ENCODE peak calls at places on chromosomes 2 and 18, in nine cellular contexts. One of them, this sample, is unnamed.

GRCh38 chr2:7685342-7686015 is 768.3 kb downstream of the RNF144A start:
- DNase-seq in breast epithelium: no peak
- DNase-seq in brain pericyte: no peak
- DNase-seq in heart left ventricle: no peak
- DNase-seq in iPS-NIHi11: no peak
- DNase-seq in hypothalamus: no peak
- DNase-seq in GM06990: no peak
- DNase-seq in NCI-H526: no peak
- DNase-seq in fibroblast of lung: peak
- DNase-seq in this sample: no peak

GRCh38 chr2:111659361-111660281 is 224.4 kb downstream of the ANAPC1 start:
- DNase-seq in GM06990: no peak
- DNase-seq in iPS-NIHi11: peak
- DNase-seq in brain pericyte: no peak
- DNase-seq in fibroblast of lung: peak
- DNase-seq in breast epithelium: peak
- DNase-seq in NCI-H526: peak
- DNase-seq in hypothalamus: no peak
- DNase-seq in heart left ventricle: peak
- DNase-seq in this sample: peak

GRCh38 chr2:217918220-217919024 is 84.4 kb downstream of the TNS1 start:
- DNase-seq in NCI-H526: peak
- DNase-seq in heart left ventricle: peak
- DNase-seq in breast epithelium: no peak
- DNase-seq in GM06990: no peak
- DNase-seq in brain pericyte: peak
- DNase-seq in fibroblast of lung: peak
- DNase-seq in hypothalamus: no peak
- DNase-seq in iPS-NIHi11: peak
- DNase-seq in this sample: no peak

GRCh38 chr2:2273421-2273820 is 57.7 kb downstream of the MYT1L start:
- DNase-seq in brain pericyte: no peak
- DNase-seq in iPS-NIHi11: no peak
- DNase-seq in heart left ventricle: no peak
- DNase-seq in fibroblast of lung: no peak
- DNase-seq in NCI-H526: no peak
- DNase-seq in GM06990: no peak
- DNase-seq in breast epithelium: no peak
- DNase-seq in hypothalamus: no peak
- DNase-seq in this sample: no peak

GRCh38 chr18:6120820-6121279 is 225.5 kb upstream of the TMEM200C start:
- DNase-seq in brain pericyte: no peak
- DNase-seq in GM06990: no peak
- DNase-seq in fibroblast of lung: peak
- DNase-seq in iPS-NIHi11: no peak
- DNase-seq in NCI-H526: no peak
- DNase-seq in hypothalamus: no peak
- DNase-seq in breast epithelium: no peak
- DNase-seq in heart left ventricle: no peak
- DNase-seq in this sample: no peak

GRCh38 chr2:96768083-96768561 is 7.4 kb downstream of the CNNM4 start:
- DNase-seq in GM06990: no peak
- DNase-seq in breast epithelium: no peak
- DNase-seq in heart left ventricle: no peak
- DNase-seq in hypothalamus: no peak
- DNase-seq in NCI-H526: peak
- DNase-seq in iPS-NIHi11: no peak
- DNase-seq in brain pericyte: no peak
- DNase-seq in fibroblast of lung: no peak
- DNase-seq in this sample: no peak

GRCh38 chr2:8086342-8086741 is 595.5 kb upstream of the ID2 start:
- DNase-seq in breast epithelium: no peak
- DNase-seq in brain pericyte: no peak
- DNase-seq in fibroblast of lung: peak
- DNase-seq in GM06990: no peak
- DNase-seq in heart left ventricle: no peak
- DNase-seq in hypothalamus: no peak
- DNase-seq in NCI-H526: no peak
- DNase-seq in iPS-NIHi11: no peak
- DNase-seq in this sample: no peak

GRCh38 chr2:239660390-239661228 is 259.8 kb upstream of the HDAC4 start:
- DNase-seq in hypothalamus: no peak
- DNase-seq in fibroblast of lung: no peak
- DNase-seq in brain pericyte: no peak
- DNase-seq in breast epithelium: no peak
- DNase-seq in heart left ventricle: no peak
- DNase-seq in GM06990: no peak
- DNase-seq in iPS-NIHi11: no peak
- DNase-seq in NCI-H526: no peak
- DNase-seq in this sample: no peak

GRCh38 chr2:112829247-112829646 is 7.3 kb downstream of the IL1B start:
- DNase-seq in GM06990: no peak
- DNase-seq in breast epithelium: no peak
- DNase-seq in brain pericyte: no peak
- DNase-seq in fibroblast of lung: no peak
- DNase-seq in iPS-NIHi11: no peak
- DNase-seq in NCI-H526: no peak
- DNase-seq in heart left ventricle: no peak
- DNase-seq in hypothalamus: no peak
- DNase-seq in this sample: no peak

GRCh38 chr18:33820517-33821368 is 242.7 kb downstream of the ASXL3 start:
- DNase-seq in hypothalamus: no peak
- DNase-seq in heart left ventricle: no peak
- DNase-seq in NCI-H526: no peak
- DNase-seq in breast epithelium: no peak
- DNase-seq in GM06990: no peak
- DNase-seq in fibroblast of lung: peak
- DNase-seq in brain pericyte: no peak
- DNase-seq in iPS-NIHi11: no peak
- DNase-seq in this sample: no peak

GRCh38 chr2:144924827-144925226 is 404.9 kb upstream of the ZEB2 start:
- DNase-seq in heart left ventricle: no peak
- DNase-seq in hypothalamus: no peak
- DNase-seq in fibroblast of lung: no peak
- DNase-seq in GM06990: no peak
- DNase-seq in brain pericyte: no peak
- DNase-seq in breast epithelium: no peak
- DNase-seq in NCI-H526: no peak
- DNase-seq in iPS-NIHi11: no peak
- DNase-seq in this sample: no peak

GRCh38 chr2:127001751-127002150 is 103.1 kb downstream of the TEX51 start:
- DNase-seq in brain pericyte: no peak
- DNase-seq in fibroblast of lung: no peak
- DNase-seq in heart left ventricle: no peak
- DNase-seq in iPS-NIHi11: no peak
- DNase-seq in GM06990: no peak
- DNase-seq in hypothalamus: no peak
- DNase-seq in breast epithelium: no peak
- DNase-seq in NCI-H526: no peak
- DNase-seq in this sample: no peak

GRCh38 chr2:236538242-236538641 is 31.4 kb upstream of the ACKR3 start:
- DNase-seq in NCI-H526: no peak
- DNase-seq in brain pericyte: no peak
- DNase-seq in GM06990: peak
- DNase-seq in fibroblast of lung: no peak
- DNase-seq in hypothalamus: no peak
- DNase-seq in iPS-NIHi11: no peak
- DNase-seq in heart left ventricle: no peak
- DNase-seq in breast epithelium: no peak
- DNase-seq in this sample: no peak

GRCh38 chr2:108215794-108216211 is 24.0 kb upstream of the SULT1C3 start:
- DNase-seq in iPS-NIHi11: peak
- DNase-seq in GM06990: no peak
- DNase-seq in breast epithelium: no peak
- DNase-seq in hypothalamus: no peak
- DNase-seq in brain pericyte: no peak
- DNase-seq in fibroblast of lung: peak
- DNase-seq in heart left ventricle: no peak
- DNase-seq in NCI-H526: peak
- DNase-seq in this sample: no peak

GRCh38 chr2:191170773-191171172 is 20.0 kb upstream of the STAT4 start:
- DNase-seq in brain pericyte: no peak
- DNase-seq in hypothalamus: no peak
- DNase-seq in heart left ventricle: no peak
- DNase-seq in iPS-NIHi11: no peak
- DNase-seq in GM06990: no peak
- DNase-seq in fibroblast of lung: no peak
- DNase-seq in NCI-H526: no peak
- DNase-seq in breast epithelium: no peak
- DNase-seq in this sample: no peak

GRCh38 chr2:10465915-10466314 is 17.8 kb upstream of the ODC1 start:
- DNase-seq in fibroblast of lung: no peak
- DNase-seq in heart left ventricle: no peak
- DNase-seq in iPS-NIHi11: no peak
- DNase-seq in brain pericyte: no peak
- DNase-seq in hypothalamus: no peak
- DNase-seq in GM06990: no peak
- DNase-seq in breast epithelium: no peak
- DNase-seq in NCI-H526: peak
- DNase-seq in this sample: no peak

GRCh38 chr2:86783615-86784339 is 6.9 kb downstream of the CD8A start:
- DNase-seq in breast epithelium: no peak
- DNase-seq in iPS-NIHi11: no peak
- DNase-seq in heart left ventricle: no peak
- DNase-seq in brain pericyte: no peak
- DNase-seq in fibroblast of lung: no peak
- DNase-seq in hypothalamus: no peak
- DNase-seq in GM06990: peak
- DNase-seq in NCI-H526: no peak
- DNase-seq in this sample: no peak

GRCh38 chr2:48026865-48027264 is 120.6 kb upstream of the FBXO11 start:
- DNase-seq in heart left ventricle: no peak
- DNase-seq in brain pericyte: no peak
- DNase-seq in NCI-H526: no peak
- DNase-seq in breast epithelium: no peak
- DNase-seq in iPS-NIHi11: no peak
- DNase-seq in hypothalamus: no peak
- DNase-seq in fibroblast of lung: no peak
- DNase-seq in GM06990: no peak
- DNase-seq in this sample: no peak

GRCh38 chr2:207330912-207331311 is 165.2 kb upstream of the KLF7 start:
- DNase-seq in heart left ventricle: peak
- DNase-seq in breast epithelium: no peak
- DNase-seq in GM06990: peak
- DNase-seq in NCI-H526: no peak
- DNase-seq in iPS-NIHi11: no peak
- DNase-seq in brain pericyte: peak
- DNase-seq in fibroblast of lung: peak
- DNase-seq in hypothalamus: no peak
- DNase-seq in this sample: no peak

GRCh38 chr2:88874063-88874657 is 182.7 kb downstream of the RPIA start:
- DNase-seq in brain pericyte: peak
- DNase-seq in GM06990: no peak
- DNase-seq in iPS-NIHi11: peak
- DNase-seq in fibroblast of lung: peak
- DNase-seq in NCI-H526: peak
- DNase-seq in hypothalamus: no peak
- DNase-seq in heart left ventricle: no peak
- DNase-seq in breast epithelium: no peak
- DNase-seq in this sample: no peak

This sample was measured in gastrocnemius medialis.